ENCODE peak calls at places on chromosomes 5 and 9, in eight cellular contexts. A is upper lobe of right lung, O is body of pancreas, F is WERI-Rb-1, U is PC-3, M is ovary, Q is aorta, Y is sigmoid colon. J is an unnamed sample. For H3K27me3, the result is how much of the 10 kb centered on the place peaks cover.

GRCh38 chr5:100161868-100162267 is 373.3 kb upstream of the FAM174A start:
- DNase-seq in A (no peak), O (no peak), F (no peak), U (no peak), M (no peak), Q (no peak), Y (no peak), J (no peak)

GRCh38 chr9:14935099-14935710 is 25.0 kb upstream of the FREM1 start:
- DNase-seq in A (no peak), O (no peak), F (no peak), U (no peak), M (no peak), Q (no peak), Y (no peak), J (no peak)

GRCh38 chr5:27682600-27682999 is 644.2 kb upstream of the CDH9 start:
- DNase-seq in A (no peak), O (no peak), F (peak), U (peak), M (no peak), Q (no peak), Y (no peak), J (no peak)

GRCh38 chr5:40384782-40385390 is 294.8 kb upstream of the PTGER4 start:
- DNase-seq in A (no peak), O (no peak), F (no peak), U (peak), M (no peak), Q (no peak), Y (no peak), J (no peak)

GRCh38 chr9:96150324-96151023 is 151.5 kb downstream of the HSD17B3 start:
- DNase-seq in A (no peak), O (no peak), F (no peak), U (no peak), M (no peak), Q (no peak), Y (peak), J (no peak)

GRCh38 chr9:121267689-121268597 is at the start of gene GSN:
- DNase-seq in A (peak), O (peak), F (peak), U (peak), M (peak), Q (peak), Y (peak), J (peak)

GRCh38 chr5:134551891-134552290 is 26.4 kb downstream of the JADE2 start:
- DNase-seq in A (no peak), O (no peak), F (no peak), U (peak), M (no peak), Q (no peak), Y (no peak), J (no peak)

GRCh38 chr5:122316652-122317051 is 4.6 kb downstream of the SNCAIP start:
- DNase-seq in A (no peak), O (no peak), F (no peak), U (no peak), M (no peak), Q (no peak), Y (no peak), J (no peak)

GRCh38 chr5:112923148-112923917 is 1.3 kb upstream of the REEP5 start:
- DNase-seq in A (no peak), O (no peak), F (no peak), U (no peak), M (no peak), Q (no peak), Y (no peak), J (no peak)

GRCh38 chr5:134803821-134804220 is 41.9 kb upstream of the C5orf24 start:
- DNase-seq in A (no peak), O (no peak), F (no peak), U (no peak), M (no peak), Q (no peak), Y (no peak), J (no peak)

GRCh38 chr9:109993250-109993978 is 213.4 kb downstream of the PALM2AKAP2 start:
- DNase-seq in A (no peak), O (no peak), F (no peak), U (no peak), M (no peak), Q (no peak), Y (no peak), J (no peak)

GRCh38 chr9:95494416-95495371 is 22.1 kb downstream of the PTCH1 start:
- DNase-seq in A (no peak), O (peak), F (peak), U (peak), M (no peak), Q (no peak), Y (peak), J (no peak)

GRCh38 chr5:756171-756570 is 28.4 kb downstream of the ZDHHC11B start:
- DNase-seq in A (peak), O (no peak), F (no peak), U (no peak), M (no peak), Q (peak), Y (peak), J (no peak)

GRCh38 chr5:10351199-10351881 is 2.2 kb upstream of the MARCHF6 start:
- DNase-seq in A (no peak), O (peak), F (no peak), U (peak), M (no peak), Q (no peak), Y (no peak), J (no peak)

GRCh38 chr5:33657804-33658435 is 217.2 kb downstream of the TARS1 start:
- DNase-seq in A (no peak), O (no peak), F (no peak), U (no peak), M (no peak), Q (no peak), Y (no peak), J (no peak)

GRCh38 chr5:100722657-100723056 is 180.4 kb downstream of the ST8SIA4 start:
- DNase-seq in A (no peak), O (no peak), F (no peak), U (no peak), M (no peak), Q (no peak), Y (no peak), J (no peak)

GRCh38 chr5:52798952-52799351 is 11.2 kb downstream of the ITGA1 start:
- DNase-seq in A (no peak), O (no peak), F (no peak), U (no peak), M (no peak), Q (no peak), Y (no peak), J (no peak)

GRCh38 chr9:113633782-113634596 is 170.5 kb downstream of the RGS3 start:
- DNase-seq in A (peak), O (peak), F (peak), U (no peak), M (peak), Q (peak), Y (peak), J (no peak)

GRCh38 chr5:170302729-170303501 is 5.3 kb upstream of the LCP2 start:
- DNase-seq in A (peak), O (no peak), F (no peak), U (no peak), M (peak), Q (peak), Y (peak), J (peak)

GRCh38 chr5:110548171-110548570 is 178.3 kb downstream of the TMEM232 start:
- DNase-seq in A (no peak), O (no peak), F (no peak), U (no peak), M (no peak), Q (no peak), Y (no peak), J (no peak)
- H3K4me3 ChIP-seq in A (no peak), O (no peak), F (no peak), U (no peak), M (no peak), Q (no peak), Y (no peak), J (no peak)

GRCh38 chr5:2914991-2915484 is 163.6 kb upstream of the IRX2 start:
- DNase-seq in A (no peak), O (no peak), F (no peak), U (no peak), M (no peak), Q (no peak), Y (no peak), J (no peak)
- H3K27ac ChIP-seq in A (no peak), O (no peak), F (no peak), U (no peak), M (no peak), Q (no peak), Y (no peak), J (no peak)

GRCh38 chr9:21994996-21995651 is 533 bp downstream of the CDKN2B-AS1 start:
- DNase-seq in A (peak), O (peak), F (peak), U (peak), M (peak), Q (peak), Y (peak), J (peak)
- H3K27me3 ChIP-seq in A (under half), O (under half), F (under half), U (under half), M (under half), Q (under half), Y (half or more), J (under half)

DNA sequence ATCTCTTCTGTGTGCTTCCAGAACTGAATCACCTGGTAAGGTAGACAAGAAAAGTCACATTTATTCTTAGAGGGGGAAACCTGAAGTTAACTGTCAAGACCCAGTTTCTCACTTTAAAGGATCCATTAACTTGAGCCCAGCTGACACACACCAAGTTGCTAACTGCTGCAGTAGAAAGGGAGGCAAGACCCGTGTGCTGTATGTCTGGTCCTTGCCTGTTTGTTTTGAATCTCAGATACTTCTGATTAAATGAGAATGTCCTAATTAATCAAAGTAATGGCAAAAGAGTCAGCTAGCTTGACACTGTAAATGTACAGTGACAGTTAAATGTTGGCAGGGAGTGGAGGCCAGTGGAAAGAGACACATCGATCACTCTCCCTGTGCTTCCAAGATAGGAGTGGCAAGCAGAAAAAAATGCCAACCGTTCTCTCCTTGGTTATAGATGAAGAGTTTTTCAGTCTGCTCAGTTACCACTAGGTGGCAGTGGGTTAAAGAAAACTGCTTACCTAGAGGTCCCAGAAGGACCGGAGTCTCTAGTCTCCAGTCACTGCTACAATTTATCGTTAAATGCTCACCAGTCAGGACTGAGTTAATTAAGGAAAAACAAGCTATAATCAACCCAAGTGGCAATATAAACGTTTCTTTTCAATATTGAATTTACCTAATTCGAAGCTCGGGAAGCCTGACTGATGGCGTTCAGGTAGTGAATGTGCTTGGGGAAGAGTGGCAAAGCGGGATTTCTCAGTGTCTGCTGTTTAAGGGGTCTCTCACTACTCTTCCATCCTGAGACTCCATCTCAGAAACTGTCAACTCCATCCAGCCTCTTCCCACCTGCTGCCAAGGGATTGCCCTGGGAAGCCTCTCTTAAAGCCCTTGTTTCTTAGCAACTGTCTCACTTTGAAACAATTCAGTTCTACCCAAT is 18.4 kb downstream of the LSM11 start:
- DNase-seq in A (no peak), O (peak), F (peak), U (peak), M (no peak), Q (no peak), Y (no peak), J (no peak)
- H3K4me3 ChIP-seq in A (no peak), O (no peak), F (no peak), U (no peak), M (no peak), Q (no peak), Y (no peak), J (no peak)

GRCh38 chr5:54823006-54823405 is 162.4 kb downstream of the ESM1 start:
- DNase-seq in A (no peak), O (no peak), F (no peak), U (no peak), M (no peak), Q (no peak), Y (no peak), J (no peak)

GRCh38 chr5:54822331-54822700 is 163.1 kb downstream of the ESM1 start:
- DNase-seq in A (no peak), O (no peak), F (no peak), U (no peak), M (no peak), Q (no peak), Y (no peak), J (no peak)

GRCh38 chr5:54820759-54821158 is 164.6 kb downstream of the ESM1 start:
- DNase-seq in A (no peak), O (no peak), F (no peak), U (no peak), M (no peak), Q (no peak), Y (no peak), J (no peak)

GRCh38 chr5:54820346-54820745 is 165.0 kb downstream of the ESM1 start:
- DNase-seq in A (no peak), O (no peak), F (no peak), U (no peak), M (no peak), Q (no peak), Y (no peak), J (no peak)

GRCh38 chr5:54821445-54822330 is 163.7 kb downstream of the ESM1 start:
- DNase-seq in A (no peak), O (no peak), F (no peak), U (no peak), M (no peak), Q (no peak), Y (no peak), J (no peak)
- H3K27ac ChIP-seq in A (no peak), O (no peak), F (no peak), U (no peak), M (no peak), Q (no peak), Y (no peak), J (no peak)

DNA sequence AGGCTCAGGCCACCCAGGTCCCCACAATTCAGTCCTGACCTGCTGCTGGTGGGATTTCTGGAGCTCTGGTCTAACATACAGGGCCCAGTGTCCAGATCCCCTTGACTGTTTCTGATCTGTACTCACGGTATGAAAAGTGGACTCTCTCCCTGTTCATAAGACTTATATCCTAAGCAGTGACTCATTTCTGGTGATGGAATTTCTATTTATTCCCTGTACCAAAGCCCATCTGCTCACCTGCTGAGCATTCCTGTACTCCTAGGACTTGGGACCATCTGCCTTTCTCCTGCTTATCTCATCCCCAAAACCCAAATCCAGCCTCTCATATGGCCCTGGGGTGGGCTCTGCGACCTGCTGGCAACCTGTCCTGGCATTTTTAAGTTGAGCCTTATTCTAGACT is 86.6 kb downstream of the APBA1 start:
- DNase-seq in A (no peak), O (no peak), F (no peak), U (no peak), M (no peak), Q (no peak), Y (no peak), J (no peak)
- H3K27me3 ChIP-seq in A (under half), O (under half), F (under half), U (under half), M (under half), Q (under half), Y (under half), J (under half)

GRCh38 chr5:98779264-98779877 is 5.9 kb downstream of the RGMB start:
- DNase-seq in A (no peak), O (peak), F (no peak), U (no peak), M (no peak), Q (no peak), Y (no peak), J (peak)
- H3K4me3 ChIP-seq in A (no peak), O (no peak), F (no peak), U (no peak), M (no peak), Q (no peak), Y (no peak), J (peak)